ENCODE peak calls at places on chromosomes 11 and 22, in five cellular contexts. One of them, this sample, is unnamed.

GRCh38 chr11:65262381-65262680 is 569 bp downstream of the POLA2 start:
- DNase-seq in caudate nucleus: no peak
- DNase-seq in RWPE1: no peak
- DNase-seq in B cell: peak; percentile 44
- DNase-seq in NCI-H460: no peak
- DNase-seq in this sample: no peak

GRCh38 chr22:31629741-31630184 is 32.3 kb downstream of the PISD start:
- DNase-seq in B cell: no peak
- DNase-seq in RWPE1: no peak
- DNase-seq in caudate nucleus: no peak
- DNase-seq in NCI-H460: no peak
- DNase-seq in this sample: no peak

GRCh38 chr11:61045271-61045670 is 57.0 kb upstream of the CD5 start:
- DNase-seq in caudate nucleus: no peak
- DNase-seq in RWPE1: peak; percentile 65
- DNase-seq in NCI-H460: no peak
- DNase-seq in B cell: no peak
- DNase-seq in this sample: no peak

GRCh38 chr11:64742087-64742939 is 1.6 kb downstream of the RASGRP2 start:
- DNase-seq in caudate nucleus: no peak
- DNase-seq in RWPE1: no peak
- DNase-seq in NCI-H460: no peak
- DNase-seq in B cell: no peak
- DNase-seq in this sample: no peak

GRCh38 chr11:132072044-132072879 is 701.8 kb downstream of the NTM start:
- DNase-seq in NCI-H460: peak; percentile 24
- DNase-seq in B cell: no peak
- DNase-seq in caudate nucleus: no peak
- DNase-seq in RWPE1: peak; percentile 91
- DNase-seq in this sample: no peak

GRCh38 chr11:122883682-122883981 is 1.1 kb downstream of the JHY start:
- DNase-seq in caudate nucleus: no peak
- DNase-seq in NCI-H460: no peak
- DNase-seq in B cell: no peak
- DNase-seq in RWPE1: no peak
- DNase-seq in this sample: no peak

GRCh38 chr11:1302041-1302460 is 7.4 kb downstream of the TOLLIP start:
- DNase-seq in B cell: peak; percentile 13
- DNase-seq in NCI-H460: no peak
- DNase-seq in RWPE1: no peak
- DNase-seq in caudate nucleus: no peak
- DNase-seq in this sample: no peak

GRCh38 chr11:65442952-65443351 is 20.4 kb downstream of the NEAT1 start:
- DNase-seq in caudate nucleus: no peak
- DNase-seq in B cell: no peak
- DNase-seq in NCI-H460: no peak
- DNase-seq in RWPE1: no peak
- DNase-seq in this sample: no peak

GRCh38 chr11:118856314-118856713 is 27.4 kb upstream of the CXCR5 start:
- DNase-seq in RWPE1: no peak
- DNase-seq in caudate nucleus: no peak
- DNase-seq in B cell: no peak
- DNase-seq in NCI-H460: no peak
- DNase-seq in this sample: no peak

GRCh38 chr22:27349456-27349855 is 452.1 kb downstream of the MN1 start:
- DNase-seq in caudate nucleus: no peak
- DNase-seq in NCI-H460: no peak
- DNase-seq in B cell: no peak
- DNase-seq in RWPE1: no peak
- DNase-seq in this sample: no peak

GRCh38 chr11:107695446-107695845 is 16.4 kb downstream of the SLN start:
- DNase-seq in caudate nucleus: no peak
- DNase-seq in B cell: no peak
- DNase-seq in RWPE1: no peak
- DNase-seq in NCI-H460: no peak
- DNase-seq in this sample: no peak

GRCh38 chr11:73243093-73243485 is 25.0 kb downstream of the P2RY2 start:
- DNase-seq in RWPE1: no peak
- DNase-seq in B cell: no peak
- DNase-seq in caudate nucleus: no peak
- DNase-seq in NCI-H460: no peak
- DNase-seq in this sample: no peak

GRCh38 chr11:125724125-125724524 is 22.0 kb upstream of the PATE1 start:
- DNase-seq in caudate nucleus: no peak
- DNase-seq in RWPE1: no peak
- DNase-seq in B cell: no peak
- DNase-seq in NCI-H460: peak; percentile 6
- DNase-seq in this sample: no peak

GRCh38 chr22:36745301-36745995 is 30.5 kb downstream of the IFT27 start:
- DNase-seq in RWPE1: no peak
- DNase-seq in B cell: peak; percentile 15
- DNase-seq in caudate nucleus: no peak
- DNase-seq in NCI-H460: no peak
- DNase-seq in this sample: peak; percentile 61

This sample was measured in chondrocyte.